ENCODE peak calls at places on chromosomes 2 and 18, in four cellular contexts. E is fibroblast of lung, I is AG04450, M is A549. A is an unnamed sample.

GRCh38 chr2:238494573-238494961 is 67.8 kb downstream of the ASB1 start:
- DNase-seq in E (no peak), I (no peak), M (no peak), A (no peak)

GRCh38 chr18:35835366-35835765 is 137.1 kb upstream of the RMP24 start:
- DNase-seq in E (no peak), I (no peak), M (no peak), A (no peak)

GRCh38 chr2:75173746-75174145 is 25.6 kb downstream of the TACR1 start:
- DNase-seq in E (no peak), I (no peak), M (no peak), A (no peak)

GRCh38 chr2:20190862-20191713 is 33.8 kb downstream of the SDC1 start:
- DNase-seq in E (no peak), I (peak; percentile 18), M (peak; percentile 61), A (no peak)

GRCh38 chr2:106108351-106108750 is 85.8 kb downstream of the UXS1 start:
- DNase-seq in E (peak; percentile 54), I (no peak), M (no peak), A (peak; percentile 10)

GRCh38 chr2:144705328-144706245 is 185.7 kb upstream of the ZEB2 start:
- DNase-seq in E (peak; percentile 61), I (no peak), M (no peak), A (no peak)

GRCh38 chr18:24265502-24266064 is 126.7 kb downstream of the CABYR start:
- DNase-seq in E (no peak), I (no peak), M (no peak), A (no peak)

GRCh38 chr18:13380671-13381070 is 162.1 kb downstream of the LDLRAD4 start:
- DNase-seq in E (no peak), I (no peak), M (no peak), A (no peak)

GRCh38 chr2:8694737-8695136 is 12.9 kb downstream of the ID2 start:
- DNase-seq in E (peak; percentile 15), I (no peak), M (no peak), A (no peak)

GRCh38 chr2:63741884-63742583 is 99.7 kb upstream of the UGP2 start:
- DNase-seq in E (no peak), I (no peak), M (no peak), A (no peak)

GRCh38 chr2:236176417-236176816 is 8.2 kb upstream of the GBX2 start:
- DNase-seq in E (peak; percentile 31), I (no peak), M (peak; percentile 80), A (no peak)

GRCh38 chr18:79875531-79875919 is 75.9 kb downstream of the SLC66A2 start:
- DNase-seq in E (no peak), I (no peak), M (no peak), A (no peak)

GRCh38 chr18:10062292-10062940 is 148.6 kb downstream of the VAPA start:
- DNase-seq in E (peak; percentile 36), I (no peak), M (no peak), A (no peak)

GRCh38 chr2:175049671-175050070 is 44.5 kb upstream of the CHN1 start:
- DNase-seq in E (no peak), I (no peak), M (no peak), A (no peak)

GRCh38 chr2:33221046-33221784 is 255.2 kb upstream of the RASGRP3 start:
- DNase-seq in E (no peak), I (no peak), M (no peak), A (no peak)

GRCh38 chr2:232455426-232456255 is at the start of gene ALPI:
- DNase-seq in E (no peak), I (no peak), M (no peak), A (no peak)

GRCh38 chr2:1051075-1051474 is 100.4 kb downstream of the SNTG2 start:
- DNase-seq in E (peak; percentile 30), I (no peak), M (no peak), A (no peak)

GRCh38 chr2:240257940-240258580 is 117.6 kb upstream of the OTOS start:
- DNase-seq in E (no peak), I (no peak), M (no peak), A (no peak)

GRCh38 chr2:25420820-25421237 is 79.1 kb upstream of the DNMT3A start:
- DNase-seq in E (no peak), I (no peak), M (no peak), A (no peak)

GRCh38 chr2:167183916-167184315 is 295.6 kb downstream of the XIRP2 start:
- DNase-seq in E (no peak), I (no peak), M (no peak), A (no peak)

GRCh38 chr18:11034816-11035215 is 114.6 kb downstream of the PIEZO2 start:
- DNase-seq in E (peak; percentile 33), I (no peak), M (no peak), A (no peak)

GRCh38 chr2:159252905-159253304 is 33.6 kb downstream of the WDSUB1 start:
- DNase-seq in E (no peak), I (no peak), M (no peak), A (no peak)

GRCh38 chr2:159249955-159250723 is 36.4 kb downstream of the WDSUB1 start:
- DNase-seq in E (peak; percentile 74), I (no peak), M (no peak), A (peak; percentile 71)

GRCh38 chr2:159246325-159246988 is 40.0 kb downstream of the WDSUB1 start:
- DNase-seq in E (no peak), I (no peak), M (no peak), A (no peak)

GRCh38 chr2:159256159-159256558 is 30.3 kb downstream of the WDSUB1 start:
- DNase-seq in E (peak; percentile 78), I (peak; percentile 67), M (no peak), A (no peak)

DNA sequence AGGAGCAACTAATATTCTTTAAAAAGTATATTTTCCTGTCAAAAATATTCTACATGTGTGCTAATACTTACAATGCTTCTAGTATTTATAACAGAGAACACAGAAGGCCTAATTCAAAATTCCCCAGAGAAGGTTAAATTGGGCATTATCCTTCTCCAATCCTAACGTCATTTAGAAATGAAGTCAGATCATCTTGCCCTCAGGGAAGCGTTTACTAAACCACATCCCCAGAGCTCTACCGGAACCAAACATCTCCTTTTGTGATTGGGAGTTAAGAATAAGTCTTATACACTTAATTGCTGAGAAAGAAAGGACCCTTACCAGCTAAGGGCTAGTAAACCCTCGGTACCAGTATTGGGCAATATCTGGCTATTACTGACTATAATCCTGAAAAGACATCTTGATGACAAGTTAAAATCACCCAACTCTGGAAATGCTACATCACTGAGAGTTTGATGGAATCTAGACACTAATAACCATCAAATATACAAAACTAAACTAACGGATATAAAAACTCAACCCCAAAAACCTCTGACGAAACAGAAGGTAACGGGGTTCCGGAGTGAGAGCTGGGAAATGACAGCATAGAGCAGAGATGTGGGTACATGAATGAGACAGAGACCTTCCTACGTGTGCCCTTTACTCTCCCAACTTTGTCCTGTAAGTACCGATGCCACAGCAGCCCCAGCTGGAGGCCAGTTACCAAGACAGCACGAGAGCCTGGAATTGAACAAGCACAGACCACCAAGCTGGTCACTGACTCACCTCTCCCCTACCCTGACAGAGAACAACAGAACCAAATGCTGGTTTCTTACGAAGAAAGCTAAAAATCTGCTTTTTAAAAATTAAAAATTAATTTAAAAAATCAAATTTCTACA is 35.0 kb downstream of the WDSUB1 start:
- DNase-seq in E (no peak), I (no peak), M (no peak), A (no peak)
- H3K27ac ChIP-seq in E (no peak overlapping the region), I (no peak overlapping the region), M (no peak overlapping the region), A (no peak overlapping the region)

GRCh38 chr2:38037757-38038615 is 38.0 kb downstream of the CYP1B1 start:
- DNase-seq in E (peak; percentile 57), I (no peak), M (no peak), A (no peak)
- H3K27ac ChIP-seq in E (no peak overlapping the region), I (peak overlapping the region; percentile 43), M (no peak overlapping the region), A (no peak overlapping the region)

GRCh38 chr2:230225486-230225885 is at the start of gene SP140:
- DNase-seq in E (no peak), I (no peak), M (no peak), A (no peak)

GRCh38 chr2:230224458-230224857 is 1.1 kb upstream of the SP140 start:
- DNase-seq in E (no peak), I (no peak), M (no peak), A (no peak)

GRCh38 chr2:230230087-230230486 is 4.6 kb downstream of the SP140 start:
- DNase-seq in E (peak; percentile 64), I (peak; percentile 38), M (no peak), A (no peak)

GRCh38 chr2:230227216-230227615 is 1.7 kb downstream of the SP140 start:
- DNase-seq in E (no peak), I (no peak), M (no peak), A (no peak)

DNA sequence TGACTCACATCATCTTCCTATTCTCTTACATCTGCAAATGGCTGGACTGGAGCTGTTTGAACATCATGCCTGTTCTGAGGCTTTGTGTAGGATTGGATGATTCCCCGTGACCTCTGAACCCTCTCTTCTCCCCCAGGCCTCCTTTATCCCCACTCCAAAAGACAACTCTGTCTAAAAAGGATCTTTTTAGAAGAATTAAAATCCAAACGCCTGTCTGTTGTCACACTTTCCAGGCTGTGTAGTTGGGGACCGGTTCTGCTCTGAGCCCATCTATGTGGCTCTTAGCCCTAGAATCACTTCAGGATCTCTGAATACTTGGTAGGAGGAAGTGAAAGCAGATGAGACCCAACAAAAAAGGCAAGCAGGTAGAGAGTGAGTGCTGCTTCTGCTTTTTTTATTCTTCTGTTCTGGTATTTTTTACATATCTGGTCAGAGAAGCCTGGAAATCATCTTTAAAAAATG is 585 bp downstream of the SP140 start:
- DNase-seq in E (no peak), I (no peak), M (no peak), A (no peak)
- H3K27ac ChIP-seq in E (no peak overlapping the region), I (no peak overlapping the region), M (no peak overlapping the region), A (no peak overlapping the region)

GRCh38 chr18:2982452-2983172 is 30.3 kb downstream of the LPIN2 start:
- DNase-seq in E (no peak), I (no peak), M (no peak), A (no peak)
- H3K27ac ChIP-seq in E (peak overlapping the region; percentile 79), I (no peak overlapping the region), M (peak overlapping the region; percentile 83), A (peak overlapping the region; percentile 96)

GRCh38 chr2:153416071-153416470 is 62.5 kb downstream of the RPRM start:
- DNase-seq in E (no peak), I (no peak), M (no peak), A (no peak)
- H3K27ac ChIP-seq in E (no peak overlapping the region), I (no peak overlapping the region), M (no peak overlapping the region), A (no peak overlapping the region)

GRCh38 chr2:151857650-151858049 is 29.4 kb upstream of the ARL5A start:
- DNase-seq in E (no peak), I (no peak), M (no peak), A (no peak)
- H3K27ac ChIP-seq in E (no peak overlapping the region), I (no peak overlapping the region), M (no peak overlapping the region), A (no peak overlapping the region)